ENCODE peak calls at places on chromosomes 11 and 22, in six cellular contexts. T is cardiac muscle cell; L is neural progenitor cell; K is CD8-positive, alpha-beta T cell; X is heart left ventricle; N is left ventricle myocardium inferior. J is an unnamed sample. For H3K4me1 and H3K27me3, the result is how much of the 10 kb centered on the place peaks cover.

GRCh38 chr22:30607939-30608338 is 965 bp downstream of the TCN2 start:
- DNase-seq in T (no peak), L (no peak), K (no peak), X (no peak), N (no peak), J (no peak)

GRCh38 chr11:95346207-95346718 is 115.3 kb upstream of the SESN3 start:
- DNase-seq in T (no peak), L (no peak), K (no peak), X (no peak), N (no peak), J (no peak)

GRCh38 chr11:128796275-128796674 is 70.8 kb downstream of the KCNJ1 start:
- DNase-seq in T (no peak), L (no peak), K (no peak), X (no peak), N (no peak), J (no peak)

GRCh38 chr11:13784848-13785247 is 116.4 kb downstream of the FAR1 start:
- DNase-seq in T (no peak), L (no peak), K (no peak), X (no peak), N (no peak), J (no peak)

GRCh38 chr11:27509953-27510352 is 3.4 kb upstream of the LIN7C start:
- DNase-seq in T (no peak), L (no peak), K (no peak), X (no peak), N (no peak), J (no peak)

GRCh38 chr11:43921561-43922294 is 20.7 kb upstream of the C11orf96 start:
- DNase-seq in T (no peak), L (no peak), K (no peak), X (no peak), N (no peak), J (no peak)

GRCh38 chr11:8720376-8720775 is 37.8 kb downstream of the RPL27A start:
- DNase-seq in T (no peak), L (no peak), K (no peak), X (no peak), N (no peak), J (no peak)

GRCh38 chr11:69922015-69922595 is 102.9 kb upstream of the FGF3 start:
- DNase-seq in T (no peak), L (no peak), K (no peak), X (peak), N (no peak), J (no peak)

GRCh38 chr11:67606477-67607295 is at the start of gene NDUFV1:
- DNase-seq in T (peak), L (peak), K (peak), X (peak), N (peak), J (peak)

GRCh38 chr11:2518112-2518982 is 73.5 kb downstream of the KCNQ1 start:
- DNase-seq in T (no peak), L (peak), K (no peak), X (no peak), N (peak), J (peak)

GRCh38 chr11:64260147-64260708 is 8.9 kb downstream of the PLCB3 start:
- DNase-seq in T (no peak), L (no peak), K (no peak), X (no peak), N (no peak), J (no peak)

GRCh38 chr11:705646-706438 is at the start of gene EPS8L2:
- DNase-seq in T (no peak), L (peak), K (no peak), X (no peak), N (no peak), J (no peak)

GRCh38 chr11:69666752-69667536 is 8.2 kb downstream of the LTO1 start:
- DNase-seq in T (no peak), L (no peak), K (no peak), X (no peak), N (no peak), J (no peak)

GRCh38 chr11:20671856-20672546 is 2.6 kb downstream of the NELL1 start:
- DNase-seq in T (peak), L (peak), K (no peak), X (no peak), N (no peak), J (no peak)

GRCh38 chr11:3671334-3672254 is at the start of gene CHRNA10:
- DNase-seq in T (peak), L (peak), K (no peak), X (no peak), N (no peak), J (no peak)

GRCh38 chr22:22957090-22957489 is 69.5 kb downstream of the IGLL5 start:
- DNase-seq in T (no peak), L (no peak), K (no peak), X (no peak), N (no peak), J (no peak)

GRCh38 chr11:69253028-69253427 is 40.9 kb upstream of the MYEOV start:
- DNase-seq in T (no peak), L (no peak), K (no peak), X (no peak), N (no peak), J (no peak)

GRCh38 chr22:32058656-32059280 is 15.7 kb downstream of the SLC5A1 start:
- DNase-seq in T (peak), L (no peak), K (no peak), X (no peak), N (no peak), J (no peak)

GRCh38 chr11:27458182-27458581 is 14.4 kb downstream of the LGR4 start:
- DNase-seq in T (no peak), L (no peak), K (no peak), X (no peak), N (no peak), J (no peak)

GRCh38 chr22:28983788-28984441 is 77.7 kb downstream of the C22orf31 start:
- DNase-seq in T (no peak), L (peak), K (no peak), X (no peak), N (no peak), J (no peak)

GRCh38 chr11:44747339-44747738 is 20.6 kb downstream of the TSPAN18 start:
- DNase-seq in T (no peak), L (no peak), K (no peak), X (no peak), N (no peak), J (no peak)

GRCh38 chr22:43867839-43868652 is 5.7 kb upstream of the SULT4A1 start:
- DNase-seq in T (peak), L (peak), K (no peak), X (peak), N (peak), J (peak)

GRCh38 chr11:126476977-126477376 is 121.5 kb downstream of the ST3GAL4 start:
- DNase-seq in T (no peak), L (no peak), K (no peak), X (no peak), N (no peak), J (no peak)

GRCh38 chr11:125935629-125936199 is 10.1 kb upstream of the VSIG10L2 start:
- DNase-seq in T (no peak), L (no peak), K (no peak), X (no peak), N (no peak), J (peak)

GRCh38 chr11:44519989-44520737 is 45.3 kb upstream of the CD82 start:
- DNase-seq in T (no peak), L (peak), K (no peak), X (peak), N (peak), J (no peak)

GRCh38 chr11:124481365-124482323 is 36.1 kb upstream of the OR8B8 start:
- DNase-seq in T (peak), L (peak), K (no peak), X (peak), N (no peak), J (peak)

GRCh38 chr22:35539910-35540599 is 576 bp upstream of the RASD2 start:
- DNase-seq in T (peak), L (peak), K (peak), X (peak), N (peak), J (peak)

GRCh38 chr11:85685131-85685819 is 720 bp downstream of the CCDC89 start:
- DNase-seq in T (peak), L (no peak), K (no peak), X (peak), N (no peak), J (peak)

GRCh38 chr11:111735262-111736116 is 30.7 kb downstream of the PPP2R1B start:
- DNase-seq in T (no peak), L (no peak), K (no peak), X (peak), N (peak), J (peak)

GRCh38 chr11:78740175-78741161 is 165.8 kb upstream of the NARS2 start:
- DNase-seq in T (peak), L (no peak), K (no peak), X (peak), N (peak), J (peak)

GRCh38 chr11:121421149-121421906 is 30.8 kb upstream of the SORL1 start:
- DNase-seq in T (no peak), L (no peak), K (no peak), X (no peak), N (no peak), J (no peak)

GRCh38 chr11:9037963-9038362 is 34.2 kb upstream of the NRIP3 start:
- DNase-seq in T (no peak), L (no peak), K (no peak), X (no peak), N (no peak), J (no peak)

GRCh38 chr11:22130462-22131053 is 62.3 kb upstream of the ANO5 start:
- DNase-seq in T (peak), L (peak), K (no peak), X (no peak), N (no peak), J (no peak)
- TF ChIP-seq CTCF in T (no peak), L (peak), K (no peak), X (peak), N (peak), J (peak)

GRCh38 chr22:21949948-21950347 is 2.7 kb downstream of the PPM1F start:
- DNase-seq in T (no peak), L (no peak), K (no peak), X (no peak), N (no peak), J (no peak)
- H3K4me1 ChIP-seq in T (under half), L (under half), K (under half), X (under half), N (half or more), J (under half)

GRCh38 chr11:118148877-118149276 is 3.7 kb downstream of the SCN4B start:
- DNase-seq in T (no peak), L (no peak), K (no peak), X (no peak), N (no peak), J (no peak)
- H3K27me3 ChIP-seq in T (half or more), L (half or more), K (under half), X (under half), N (under half), J (under half)

GRCh38 chr22:33620085-33620484 is 300.2 kb downstream of the LARGE1 start:
- DNase-seq in T (no peak), L (no peak), K (no peak), X (no peak), N (no peak), J (no peak)

GRCh38 chr22:33631777-33632176 is 288.5 kb downstream of the LARGE1 start:
- DNase-seq in T (no peak), L (no peak), K (no peak), X (no peak), N (no peak), J (no peak)

DNA sequence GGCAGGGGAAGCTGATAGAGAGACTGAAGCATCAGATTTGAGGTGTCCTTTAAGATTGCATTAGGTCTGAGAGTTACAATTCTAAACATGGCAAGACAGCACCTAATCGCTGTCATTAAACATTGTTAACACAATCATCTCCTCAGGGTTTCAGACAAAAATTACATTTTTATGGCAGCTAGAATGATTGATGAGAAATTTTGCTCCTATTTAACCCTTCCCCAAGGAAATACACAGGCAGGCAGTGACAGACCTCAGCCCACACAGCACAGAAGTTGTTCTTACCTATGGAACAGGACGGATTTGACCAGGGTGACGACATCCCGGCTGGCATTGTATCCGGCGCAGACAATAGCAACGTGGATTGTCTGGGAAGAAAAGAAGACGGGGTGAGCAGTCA is 294.3 kb downstream of the LARGE1 start:
- DNase-seq in T (no peak), L (no peak), K (no peak), X (no peak), N (no peak), J (no peak)
- TF ChIP-seq CTCF in T (no peak), L (no peak), K (no peak), X (no peak), N (no peak), J (no peak)

GRCh38 chr11:17907046-17907445 is 105.8 kb downstream of the SERGEF start:
- DNase-seq in T (no peak), L (no peak), K (no peak), X (no peak), N (no peak), J (no peak)
- H3K4me1 ChIP-seq in T (under half), L (under half), K (under half), X (under half), N (under half), J (under half)

GRCh38 chr22:37457093-37457893 is 28.9 kb downstream of the MFNG start:
- DNase-seq in T (peak), L (peak), K (peak), X (peak), N (peak), J (peak)

GRCh38 chr22:37453696-37454095 is 26.4 kb upstream of the ELFN2 start:
- DNase-seq in T (no peak), L (no peak), K (no peak), X (no peak), N (no peak), J (no peak)

GRCh38 chr22:37455896-37456295 is 28.6 kb upstream of the ELFN2 start:
- DNase-seq in T (no peak), L (peak), K (no peak), X (no peak), N (no peak), J (no peak)

GRCh38 chr22:37456351-37456750 is 29.1 kb upstream of the ELFN2 start:
- DNase-seq in T (no peak), L (no peak), K (no peak), X (no peak), N (no peak), J (no peak)

DNA sequence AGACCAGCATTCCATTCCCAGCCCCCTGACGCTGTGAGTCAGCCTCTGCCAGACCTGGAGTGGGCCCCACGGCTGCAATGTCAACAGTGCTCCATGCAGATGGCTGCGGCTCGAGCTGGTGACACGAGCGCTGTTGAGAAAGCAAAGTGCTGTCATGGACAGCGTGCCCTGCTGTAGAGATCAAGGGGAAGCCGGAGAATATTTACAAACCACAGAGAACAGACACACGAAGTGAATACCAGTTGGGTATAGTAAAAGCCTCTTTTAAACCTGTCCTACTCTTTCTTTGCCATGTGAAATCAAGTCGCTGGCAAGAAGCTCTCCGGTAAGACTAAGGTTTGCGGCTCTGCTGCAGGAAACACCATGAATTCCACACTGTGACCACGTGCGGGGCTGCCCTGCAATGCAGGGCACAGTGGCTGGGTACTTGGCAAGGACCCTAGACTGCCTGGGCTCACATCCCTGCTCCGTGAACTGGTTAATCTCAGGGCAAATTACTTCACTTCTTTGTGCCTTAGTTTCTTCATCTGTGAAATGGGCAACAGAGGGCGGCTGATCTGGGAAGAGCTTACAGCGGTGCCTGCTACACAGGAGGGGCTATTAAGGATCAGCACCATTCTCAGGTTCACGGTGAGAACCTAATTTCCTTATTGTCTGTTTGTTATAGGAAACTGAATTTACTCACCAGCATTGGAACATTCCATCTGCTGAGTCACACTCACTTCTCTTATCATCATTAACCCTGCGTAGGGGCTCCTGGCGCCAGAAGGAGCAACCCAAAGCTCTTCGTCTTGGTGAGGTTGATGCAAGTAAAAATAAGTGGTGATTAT is 27.8 kb upstream of the ELFN2 start:
- DNase-seq in T (peak), L (no peak), K (no peak), X (no peak), N (no peak), J (no peak)
- H3K27me3 ChIP-seq in T (under half), L (under half), K (under half), X (under half), N (half or more), J (under half)

DNA sequence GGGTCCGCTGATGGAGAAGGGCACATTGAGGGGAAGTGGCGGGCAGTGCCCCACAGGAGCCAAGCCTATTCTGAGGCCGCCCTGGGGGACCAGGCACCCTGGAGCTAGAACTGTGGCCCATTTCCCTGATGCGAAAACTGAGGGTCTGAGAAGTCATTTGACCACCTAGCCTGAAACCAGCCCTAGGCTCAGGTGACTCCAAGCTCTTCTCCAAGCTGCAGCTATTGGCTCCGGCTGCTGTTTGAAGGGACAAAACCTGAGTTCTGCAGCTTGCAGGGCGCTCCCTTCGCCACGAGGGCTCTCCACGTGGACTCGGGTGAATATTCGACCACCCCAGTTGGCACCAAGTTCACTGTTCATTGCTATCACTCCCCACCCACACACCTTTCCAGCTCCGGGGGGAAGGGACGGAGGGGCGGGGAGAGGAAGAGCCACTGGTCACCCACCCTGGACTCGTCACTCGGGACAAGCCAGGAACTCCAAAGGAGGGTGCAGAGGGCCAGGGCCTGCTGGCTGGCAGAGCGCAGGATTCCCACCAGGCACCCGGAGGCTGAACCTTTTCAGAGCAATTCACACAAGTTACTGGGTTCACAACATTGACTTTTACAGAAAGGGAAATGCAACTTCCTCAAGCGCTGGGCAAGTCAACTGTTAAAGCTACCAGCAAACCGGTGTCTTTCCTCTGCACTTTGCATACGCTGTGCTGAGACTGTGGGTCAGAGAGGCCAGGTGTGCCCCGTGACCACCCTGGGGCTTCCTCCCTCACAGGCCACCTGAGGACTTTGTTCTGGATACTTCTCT is 1.1 kb upstream of the RAC2 start:
- DNase-seq in T (no peak), L (no peak), K (no peak), X (no peak), N (no peak), J (no peak)
- TF ChIP-seq CTCF in T (no peak), L (no peak), K (no peak), X (no peak), N (no peak), J (no peak)

DNA sequence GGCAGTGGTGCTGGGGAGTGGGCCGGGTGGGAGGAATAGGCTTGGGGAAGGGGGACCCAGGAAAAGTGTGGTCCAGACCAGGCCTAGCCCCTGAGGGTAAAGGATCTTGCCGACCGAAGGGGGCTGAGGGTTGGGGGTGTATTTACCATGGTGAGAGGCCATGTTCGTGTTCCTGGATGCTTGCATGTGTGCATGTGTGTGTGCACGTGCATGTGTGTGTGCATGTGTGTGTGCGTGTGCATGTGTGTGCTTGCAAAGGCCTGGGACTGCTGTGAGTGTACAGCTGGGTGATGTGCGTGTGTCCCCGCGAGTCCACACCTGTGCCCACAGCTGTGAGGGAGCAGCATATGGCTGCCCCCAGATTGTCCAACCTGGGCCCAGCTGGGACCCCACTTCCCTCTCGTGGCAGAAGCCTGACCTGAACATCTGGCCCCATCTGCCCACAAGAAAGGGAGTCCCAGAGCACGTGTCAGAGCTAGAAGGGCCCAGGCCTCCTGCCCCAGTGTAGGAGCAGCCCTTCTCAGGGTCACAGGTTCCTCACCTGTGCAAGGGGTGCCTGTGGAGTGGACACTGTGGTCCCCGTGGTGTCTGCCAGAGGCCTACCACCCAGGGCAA is 8.4 kb upstream of the CD248 start:
- DNase-seq in T (no peak), L (no peak), K (no peak), X (no peak), N (no peak), J (no peak)
- H3K4me1 ChIP-seq in T (under half), L (under half), K (half or more), X (under half), N (half or more), J (under half)